ENCODE peak calls at places on chromosome 15, in five cellular contexts. Q is CD8-positive, alpha-beta memory T cell; E is CD4-positive, CD25-positive, alpha-beta regulatory T cell; A is heart right ventricle; H is tibial artery. R is an unnamed sample.

GRCh38 chr15:76012021-76012551 is at the start of gene NRG4:
- DNase-seq in Q (no peak), E (no peak), A (no peak), H (no peak), R (no peak)

GRCh38 chr15:28154283-28154682 is 55.2 kb upstream of the OCA2 start:
- DNase-seq in Q (no peak), E (no peak), A (no peak), H (no peak), R (no peak)

GRCh38 chr15:76206325-76206976 is 104.8 kb downstream of the ETFA start:
- DNase-seq in Q (no peak), E (no peak), A (peak), H (peak), R (no peak)

GRCh38 chr15:89975482-89976291 is 25.4 kb upstream of the ZNF710 start:
- DNase-seq in Q (no peak), E (no peak), A (no peak), H (no peak), R (no peak)

GRCh38 chr15:72147416-72147815 is 29.2 kb downstream of the SENP8 start:
- DNase-seq in Q (no peak), E (no peak), A (no peak), H (no peak), R (no peak)

GRCh38 chr15:36635681-36636080 is 56.3 kb downstream of the CDIN1 start:
- DNase-seq in Q (no peak), E (no peak), A (no peak), H (no peak), R (no peak)

GRCh38 chr15:49898097-49898496 is 220.9 kb downstream of the ATP8B4 start:
- DNase-seq in Q (no peak), E (no peak), A (no peak), H (no peak), R (no peak)

GRCh38 chr15:44157679-44158078 is 37.4 kb downstream of the FRMD5 start:
- DNase-seq in Q (no peak), E (no peak), A (no peak), H (no peak), R (no peak)

GRCh38 chr15:38072507-38073277 is 138.3 kb downstream of the TMCO5A start:
- DNase-seq in Q (peak), E (peak), A (peak), H (peak), R (no peak)

GRCh38 chr15:70783041-70783440 is 19.7 kb upstream of the UACA start:
- DNase-seq in Q (no peak), E (no peak), A (no peak), H (no peak), R (no peak)

GRCh38 chr15:39501366-39501765 is 79.5 kb upstream of the THBS1 start:
- DNase-seq in Q (no peak), E (no peak), A (no peak), H (no peak), R (no peak)

GRCh38 chr15:66650433-66650832 is 51.6 kb upstream of the SMAD6 start:
- DNase-seq in Q (no peak), E (no peak), A (peak), H (peak), R (no peak)

GRCh38 chr15:60407406-60407805 is 9.6 kb upstream of the ANXA2 start:
- DNase-seq in Q (no peak), E (no peak), A (no peak), H (no peak), R (no peak)

GRCh38 chr15:98791046-98791701 is 142.8 kb downstream of the IGF1R start:
- DNase-seq in Q (no peak), E (no peak), A (no peak), H (no peak), R (no peak)
- H3K27ac ChIP-seq in Q (no peak), E (no peak), A (no peak), H (no peak), R (no peak)

DNA sequence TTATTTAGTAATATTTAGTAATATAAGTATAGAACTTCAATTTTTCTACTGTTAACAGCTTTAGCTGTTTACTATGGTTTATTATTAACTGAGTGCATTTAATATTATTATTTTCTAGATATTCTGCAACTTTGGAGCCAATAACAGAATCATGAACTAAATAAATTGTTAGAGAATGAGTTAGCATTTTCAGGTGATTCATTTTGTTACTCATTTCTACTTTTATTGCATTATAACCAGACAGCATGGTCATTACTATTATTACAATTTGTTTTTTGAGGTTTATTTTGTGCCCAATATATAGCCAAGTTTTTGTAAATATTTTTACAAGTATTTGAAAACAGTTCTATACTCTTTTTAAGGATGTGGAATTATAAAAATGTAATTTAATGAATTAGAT is 279.6 kb downstream of the SQOR start:
- DNase-seq in Q (no peak), E (no peak), A (no peak), H (no peak), R (no peak)
- H3K27ac ChIP-seq in Q (no peak), E (no peak), A (no peak), H (no peak), R (no peak)

DNA sequence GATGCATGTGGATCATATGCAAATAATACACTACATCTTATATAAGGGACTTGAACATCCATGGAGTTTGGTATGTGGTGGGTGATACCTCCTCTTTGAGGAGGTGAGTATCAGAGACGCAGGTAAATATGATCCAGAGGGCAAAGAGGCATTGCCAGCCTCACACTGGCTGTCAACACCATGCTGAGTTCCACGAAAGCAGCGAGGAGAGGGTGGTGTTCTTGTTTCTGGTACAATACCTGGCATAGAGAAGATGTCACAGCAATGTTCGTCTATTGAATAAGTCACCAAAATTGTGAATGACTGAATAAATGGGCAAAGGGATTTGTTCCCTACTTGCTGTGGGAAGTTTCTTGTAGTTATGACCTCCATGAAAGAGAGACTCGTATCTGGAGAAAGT is 182.2 kb downstream of the SNRPN start:
- DNase-seq in Q (no peak), E (no peak), A (no peak), H (no peak), R (no peak)
- H3K27ac ChIP-seq in Q (no peak), E (no peak), A (no peak), H (no peak), R (no peak)

GRCh38 chr15:33907326-33907725 is 61.0 kb upstream of the CHRM5 start:
- DNase-seq in Q (no peak), E (no peak), A (no peak), H (no peak), R (no peak)

GRCh38 chr15:33908396-33908795 is 59.9 kb upstream of the CHRM5 start:
- DNase-seq in Q (no peak), E (no peak), A (no peak), H (no peak), R (no peak)

GRCh38 chr15:33912326-33912725 is 56.0 kb upstream of the CHRM5 start:
- DNase-seq in Q (no peak), E (no peak), A (no peak), H (no peak), R (no peak)

GRCh38 chr15:33913459-33913858 is 54.8 kb upstream of the CHRM5 start:
- DNase-seq in Q (no peak), E (no peak), A (no peak), H (no peak), R (no peak)

GRCh38 chr15:33910741-33911140 is 57.6 kb upstream of the CHRM5 start:
- DNase-seq in Q (no peak), E (no peak), A (no peak), H (no peak), R (no peak)
- H3K27ac ChIP-seq in Q (no peak), E (no peak), A (no peak), H (no peak), R (no peak)

GRCh38 chr15:32866486-32867312 is 148.9 kb downstream of the GREM1 start:
- DNase-seq in Q (no peak), E (no peak), A (no peak), H (no peak), R (no peak)
- H3K27ac ChIP-seq in Q (no peak), E (no peak), A (no peak), H (no peak), R (no peak)

GRCh38 chr15:62912808-62913207 is 129.7 kb upstream of the TPM1 start:
- DNase-seq in Q (no peak), E (no peak), A (no peak), H (no peak), R (no peak)
- H3K27ac ChIP-seq in Q (no peak), E (no peak), A (no peak), H (no peak), R (no peak)

GRCh38 chr15:88653200-88654064 is 14.6 kb downstream of the ISG20 start:
- DNase-seq in Q (no peak), E (no peak), A (no peak), H (no peak), R (no peak)
- H3K27ac ChIP-seq in Q (no peak), E (peak), A (no peak), H (no peak), R (no peak)

DNA sequence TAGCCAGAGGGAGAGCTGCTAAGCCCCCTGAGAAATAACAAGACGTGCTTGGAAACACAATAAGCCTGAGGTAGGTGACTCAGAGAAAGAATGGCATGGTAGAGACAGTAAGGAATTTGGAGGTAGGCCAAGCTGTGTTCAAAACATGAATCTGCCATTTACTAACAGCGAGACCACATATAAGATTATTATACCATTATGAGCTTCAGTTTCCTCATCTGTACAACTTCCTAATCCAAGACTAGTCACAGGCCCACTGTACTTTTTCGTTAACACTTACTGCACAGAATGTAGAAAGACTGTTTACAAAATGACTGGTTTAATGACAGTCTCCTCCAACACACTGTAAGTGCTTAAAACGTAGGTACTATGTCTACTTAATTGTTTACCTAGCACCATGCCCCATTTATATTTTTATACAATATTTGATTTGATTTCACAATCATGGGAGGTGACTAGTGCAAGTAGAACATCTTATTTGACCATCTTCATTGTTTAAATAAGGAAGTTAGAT is 25.7 kb downstream of the ATOSA start:
- DNase-seq in Q (no peak), E (no peak), A (no peak), H (no peak), R (no peak)
- H3K27ac ChIP-seq in Q (no peak), E (no peak), A (peak), H (peak), R (no peak)

DNA sequence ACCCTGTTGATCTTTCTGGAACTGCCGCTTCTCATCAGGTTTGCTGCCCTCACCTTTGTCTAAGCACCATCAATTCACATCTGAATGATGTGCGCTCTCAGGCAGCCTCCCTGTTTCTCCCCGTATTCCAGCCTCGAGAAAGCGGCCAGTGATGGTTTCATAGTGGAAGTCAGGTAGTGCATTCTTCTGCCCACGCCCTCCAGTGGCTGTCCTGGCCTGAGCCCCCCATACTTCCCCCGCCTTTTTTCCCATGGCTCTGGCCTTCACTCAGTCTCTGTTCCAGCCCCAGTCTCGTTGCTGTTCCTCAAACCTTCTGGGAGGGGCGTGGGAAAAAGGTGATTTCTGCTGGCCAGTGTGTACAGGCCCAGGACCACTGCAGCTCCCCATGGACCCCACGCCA is 101.3 kb downstream of the ASB7 start:
- DNase-seq in Q (no peak), E (no peak), A (no peak), H (no peak), R (no peak)
- H3K27ac ChIP-seq in Q (no peak), E (no peak), A (no peak), H (no peak), R (no peak)

GRCh38 chr15:80838012-80838411 is 58.8 kb downstream of the CEMIP start:
- DNase-seq in Q (no peak), E (no peak), A (no peak), H (no peak), R (no peak)
- H3K27ac ChIP-seq in Q (no peak), E (no peak), A (no peak), H (no peak), R (no peak)

R was measured in effector memory CD4-positive, alpha-beta T cell.